ENCODE peak calls at places on chromosome 14, in five cellular contexts. E, M, V, K and D are unnamed samples.

GRCh38 chr14:105876829-105877228 is 350.4 kb downstream of the TMEM121 start:
- DNase-seq in E (peak), M (no peak), V (no peak), K (no peak), D (no peak)

GRCh38 chr14:55731881-55732498 is 152.0 kb downstream of the KTN1 start:
- DNase-seq in E (peak), M (no peak), V (no peak), K (no peak), D (no peak)

GRCh38 chr14:24665440-24665991 is 31.5 kb upstream of the GZMB start:
- DNase-seq in E (no peak), M (no peak), V (no peak), K (no peak), D (peak)

GRCh38 chr14:88245321-88245720 is 77.7 kb downstream of the KCNK10 start:
- DNase-seq in E (no peak), M (peak), V (no peak), K (no peak), D (no peak)

GRCh38 chr14:47040490-47040889 is 388.9 kb upstream of the RPL10L start:
- DNase-seq in E (no peak), M (no peak), V (no peak), K (no peak), D (no peak)

GRCh38 chr14:102235275-102235897 is 69.6 kb downstream of the MOK start:
- DNase-seq in E (peak), M (peak), V (peak), K (peak), D (no peak)

GRCh38 chr14:102574840-102575478 is 17.5 kb upstream of the RCOR1 start:
- DNase-seq in E (no peak), M (no peak), V (no peak), K (no peak), D (no peak)

GRCh38 chr14:30990766-30991165 is 34.7 kb upstream of the AP4S1 start:
- DNase-seq in E (no peak), M (no peak), V (no peak), K (no peak), D (no peak)

GRCh38 chr14:61750708-61751474 is 11.3 kb upstream of the SNAPC1 start:
- DNase-seq in E (peak), M (peak), V (peak), K (peak), D (peak)

GRCh38 chr14:101634453-101635237 is 73.3 kb downstream of the DIO3 start:
- DNase-seq in E (no peak), M (no peak), V (no peak), K (no peak), D (no peak)

GRCh38 chr14:54489731-54490447 is 1.1 kb upstream of the GMFB start:
- DNase-seq in E (no peak), M (no peak), V (no peak), K (no peak), D (no peak)
- H3K4me3 ChIP-seq in E (peak), M (no peak), V (peak), K (peak), D (no peak)

GRCh38 chr14:65926935-65927700 is 514.6 kb downstream of the FUT8 start:
- DNase-seq in E (no peak), M (no peak), V (no peak), K (no peak), D (no peak)
- H3K4me3 ChIP-seq in E (no peak), M (no peak), V (no peak), K (no peak), D (no peak)

GRCh38 chr14:53950031-53950793 is 6.4 kb downstream of the BMP4 start:
- DNase-seq in E (no peak), M (no peak), V (no peak), K (no peak), D (no peak)
- H3K4me3 ChIP-seq in E (peak), M (no peak), V (no peak), K (no peak), D (no peak)

GRCh38 chr14:63855272-63855671 is 2.5 kb downstream of the SYNE2 start:
- DNase-seq in E (no peak), M (no peak), V (no peak), K (peak), D (no peak)

GRCh38 chr14:63853831-63854293 is 1.1 kb downstream of the SYNE2 start:
- DNase-seq in E (peak), M (peak), V (peak), K (peak), D (peak)

GRCh38 chr14:63854330-63854729 is 1.5 kb downstream of the SYNE2 start:
- DNase-seq in E (no peak), M (no peak), V (no peak), K (no peak), D (no peak)

GRCh38 chr14:63860146-63860545 is 7.3 kb downstream of the SYNE2 start:
- DNase-seq in E (no peak), M (no peak), V (no peak), K (no peak), D (no peak)

DNA sequence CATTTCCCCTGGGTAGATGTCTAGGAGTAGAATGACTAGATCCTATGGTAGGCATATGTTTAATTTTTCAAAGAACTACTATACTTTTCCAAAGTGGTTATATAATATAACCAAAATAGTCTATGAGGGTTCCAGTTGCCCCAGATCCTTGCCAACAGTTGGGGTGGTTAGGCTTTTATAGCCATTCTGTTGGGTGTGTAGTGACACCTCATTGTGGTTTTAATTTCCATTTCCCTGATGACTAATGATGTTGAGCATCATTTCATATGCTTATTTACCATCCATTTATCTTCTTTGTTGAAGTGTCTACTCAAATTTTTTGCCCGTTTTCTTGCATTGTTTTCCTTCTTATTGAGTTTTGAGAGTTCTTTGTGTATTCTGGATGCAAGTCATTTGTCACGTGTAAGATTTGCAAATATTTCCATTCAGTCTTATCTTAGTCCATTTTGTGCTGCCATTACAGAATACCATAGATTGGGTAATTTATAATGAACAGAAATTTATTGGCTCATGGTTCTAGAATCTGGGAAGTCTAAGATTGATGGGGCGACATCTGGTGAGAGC is 4.7 kb downstream of the SYNE2 start:
- DNase-seq in E (no peak), M (no peak), V (no peak), K (no peak), D (no peak)
- H3K4me3 ChIP-seq in E (no peak), M (no peak), V (no peak), K (no peak), D (no peak)

DNA sequence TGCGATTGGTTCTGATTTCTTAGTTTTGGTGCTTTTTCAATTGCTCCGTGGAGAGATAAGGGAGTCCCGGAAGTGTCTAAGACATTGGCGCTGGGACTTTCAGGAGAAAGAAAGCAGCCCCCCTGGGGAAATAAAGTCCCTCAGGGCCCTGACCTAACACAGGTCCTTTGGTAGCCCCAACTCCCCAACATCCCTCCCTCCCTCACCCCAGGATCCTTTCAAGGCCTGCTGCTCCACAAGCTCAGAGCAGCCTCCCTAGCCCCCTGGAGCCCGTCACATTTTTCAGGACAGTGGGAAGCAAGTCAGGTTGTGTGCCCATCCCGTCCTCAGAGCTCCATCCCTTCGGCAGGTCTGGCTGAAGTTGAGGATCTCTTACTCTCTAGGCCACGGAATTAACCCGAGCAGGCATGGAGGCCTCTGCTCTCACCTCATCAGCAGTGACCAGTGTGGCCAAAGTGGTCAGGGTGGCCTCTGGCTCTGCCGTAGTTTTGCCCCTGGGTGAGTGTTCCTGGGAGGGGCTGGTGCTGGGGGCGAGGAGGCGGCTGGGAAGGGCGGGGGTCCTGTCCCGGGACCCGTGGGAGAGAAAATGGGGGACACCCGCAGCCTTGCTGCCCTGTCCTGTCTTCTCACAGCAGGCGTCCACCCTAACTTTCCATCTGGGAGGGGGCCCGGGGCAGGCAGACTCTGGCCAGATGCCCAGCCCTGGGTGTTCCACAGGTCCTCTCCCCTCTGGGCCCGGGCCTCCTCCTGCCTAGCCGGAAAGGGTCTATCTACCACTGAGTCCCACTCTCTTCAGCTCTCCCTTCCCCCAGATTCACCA is 950 bp downstream of the IFI27 start:
- DNase-seq in E (no peak), M (no peak), V (no peak), K (no peak), D (no peak)
- H3K4me3 ChIP-seq in E (peak), M (no peak), V (no peak), K (peak), D (no peak)

DNA sequence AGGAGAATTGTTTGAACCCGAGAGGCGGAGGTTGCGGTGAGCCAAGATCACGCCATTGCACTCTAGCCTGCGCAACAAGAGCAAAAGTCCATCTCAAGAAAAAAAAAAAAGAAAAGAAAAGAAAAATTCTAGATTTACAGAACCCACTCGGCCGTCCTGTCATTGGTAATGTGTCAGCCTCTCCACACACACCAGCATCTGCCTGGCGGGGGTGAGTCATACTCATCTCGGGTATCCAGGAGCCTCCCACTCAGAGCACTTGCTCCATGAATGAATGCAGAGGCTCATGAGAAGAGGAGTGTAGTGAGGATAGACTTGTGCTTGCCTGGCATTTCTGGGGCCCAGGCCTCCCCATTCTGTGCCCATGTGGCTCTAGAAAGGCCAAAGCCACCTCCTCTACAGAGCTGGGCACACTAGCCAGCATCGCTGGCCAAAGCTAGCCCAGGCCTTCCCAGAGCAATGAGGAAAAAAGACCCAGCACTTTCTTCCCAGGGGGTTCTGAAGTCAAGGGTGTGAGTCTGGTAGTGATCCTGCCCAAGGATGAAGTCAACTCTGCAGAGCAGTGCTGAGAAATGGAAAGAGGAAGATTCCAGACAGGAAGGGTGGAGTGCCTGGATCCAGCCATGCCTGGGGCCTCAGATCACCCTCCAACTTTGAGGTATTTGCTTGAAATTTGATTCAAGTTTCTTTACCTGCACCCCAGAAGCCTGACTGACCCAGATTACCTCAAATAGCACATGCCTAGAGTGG is 31.2 kb upstream of the KLC1 start:
- DNase-seq in E (no peak), M (no peak), V (peak), K (peak), D (no peak)
- H3K4me3 ChIP-seq in E (no peak), M (no peak), V (no peak), K (no peak), D (no peak)

DNA sequence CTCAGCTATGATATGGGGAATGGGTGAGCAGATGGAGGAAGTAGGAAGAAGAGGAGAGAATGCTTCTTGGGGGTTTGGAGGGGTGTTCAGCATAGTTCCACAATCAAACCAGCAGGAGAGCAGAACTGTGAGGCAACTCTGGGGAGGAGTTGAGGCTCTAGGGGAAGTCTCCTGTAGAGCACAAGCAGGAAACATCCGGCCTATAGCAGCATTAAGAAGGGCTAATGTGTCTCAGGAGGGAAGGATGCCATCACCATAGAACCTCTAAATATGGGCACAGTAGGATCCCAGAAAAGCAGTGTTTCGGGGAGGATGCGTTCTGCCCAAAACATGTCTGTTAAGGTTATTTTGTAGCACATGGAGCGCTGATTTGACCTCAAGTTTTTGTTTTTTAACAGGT is 8.4 kb upstream of the SALL2 start:
- DNase-seq in E (no peak), M (no peak), V (no peak), K (no peak), D (no peak)
- H3K4me3 ChIP-seq in E (no peak), M (no peak), V (no peak), K (no peak), D (no peak)

GRCh38 chr14:79093542-79093941 is 923.4 kb downstream of the NRXN3 start:
- DNase-seq in E (no peak), M (peak), V (no peak), K (no peak), D (no peak)

GRCh38 chr14:79090781-79091180 is 920.6 kb downstream of the NRXN3 start:
- DNase-seq in E (no peak), M (no peak), V (no peak), K (no peak), D (no peak)

DNA sequence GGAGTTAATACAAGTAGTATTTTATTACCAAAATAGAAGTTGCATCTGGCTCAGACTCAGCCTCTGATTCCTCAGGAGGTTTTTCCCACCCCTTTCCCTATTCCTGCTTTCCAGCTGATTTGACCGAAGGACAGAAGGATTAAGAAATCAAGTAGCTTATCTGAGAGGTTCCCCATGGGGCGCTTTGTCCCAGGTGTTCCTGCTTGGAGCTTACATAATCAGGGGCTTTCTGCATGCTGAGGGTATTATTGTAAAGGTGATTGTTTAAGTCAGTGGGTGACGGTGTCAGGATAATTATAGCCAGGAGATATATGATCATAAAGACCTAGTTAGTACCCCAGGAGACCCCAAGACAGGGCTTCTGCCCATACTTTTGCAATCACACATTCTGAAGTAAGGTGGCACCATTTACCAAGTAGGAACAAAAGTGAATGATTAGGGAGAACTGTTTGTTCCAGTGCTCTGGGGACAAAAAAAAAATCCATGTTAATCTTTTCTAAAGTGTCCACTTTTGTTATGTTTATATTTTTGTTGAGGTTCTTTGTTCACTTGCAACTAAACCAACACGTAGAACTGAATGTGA is 921.3 kb downstream of the NRXN3 start:
- DNase-seq in E (no peak), M (no peak), V (no peak), K (no peak), D (no peak)
- H3K4me3 ChIP-seq in E (no peak), M (no peak), V (no peak), K (no peak), D (no peak)

GRCh38 chr14:64501326-64502171 is 2.1 kb downstream of the ZBTB25 start:
- DNase-seq in E (peak), M (peak), V (no peak), K (peak), D (no peak)
- H3K4me3 ChIP-seq in E (peak), M (peak), V (peak), K (peak), D (peak)